ENCODE peak calls at places on chromosomes 2 and 18, in eight cellular contexts. G is astrocyte; K is A549; Y is CD8-positive, alpha-beta memory T cell; X is prostate gland; T is adrenal gland; C is heart right ventricle; F is SJSA1. L is an unnamed sample. For H3K9me3, the result is how much of the 10 kb centered on the place peaks cover.

GRCh38 chr2:176105727-176106635 is 1.1 kb upstream of the HOXD11 start:
- DNase-seq in T (no peak), F (no peak), X (no peak), C (no peak), Y (no peak), K (no peak), G (no peak), L (no peak)

GRCh38 chr2:234191819-234192407 is 141.4 kb downstream of the SPP2 start:
- DNase-seq in X (no peak), F (no peak), C (no peak), Y (no peak), K (peak), G (peak), T (peak), L (no peak)

GRCh38 chr2:36369711-36370110 is 14.1 kb downstream of the CRIM1 start:
- DNase-seq in G (no peak), K (no peak), X (no peak), Y (no peak), C (no peak), T (no peak), F (no peak), L (no peak)

GRCh38 chr2:184154438-184154837 is 443.9 kb upstream of the ZNF804A start:
- DNase-seq in K (no peak), Y (no peak), F (no peak), G (peak), C (no peak), T (no peak), X (no peak), L (no peak)

GRCh38 chr2:209721497-209721896 is 50.1 kb upstream of the UNC80 start:
- DNase-seq in K (no peak), T (no peak), Y (no peak), F (no peak), X (no peak), G (peak), C (no peak), L (no peak)

GRCh38 chr2:44170337-44170736 is 1.7 kb downstream of the PPM1B start:
- DNase-seq in G (peak), X (peak), F (no peak), T (no peak), Y (no peak), K (no peak), C (no peak), L (no peak)

GRCh38 chr2:236745420-236746210 is 176.0 kb downstream of the ACKR3 start:
- DNase-seq in T (no peak), K (peak), C (no peak), G (peak), X (peak), F (peak), Y (no peak), L (no peak)

GRCh38 chr18:22047485-22047884 is 121.9 kb upstream of the GATA6 start:
- DNase-seq in Y (no peak), F (no peak), X (no peak), T (no peak), K (no peak), C (no peak), G (no peak), L (no peak)

GRCh38 chr2:138494265-138494966 is 7.2 kb upstream of the SPOPL start:
- DNase-seq in Y (no peak), T (no peak), X (no peak), C (no peak), F (no peak), K (no peak), G (no peak), L (no peak)

GRCh38 chr2:103435010-103435409 is 673.2 kb downstream of the TMEM182 start:
- DNase-seq in F (no peak), G (peak), T (no peak), K (no peak), Y (no peak), X (no peak), C (no peak), L (no peak)

GRCh38 chr2:237309011-237309410 is 105.0 kb downstream of the COL6A3 start:
- DNase-seq in Y (no peak), F (no peak), K (no peak), G (no peak), C (no peak), X (no peak), T (no peak), L (no peak)

GRCh38 chr18:70826571-70826970 is 537.7 kb downstream of the SOCS6 start:
- DNase-seq in K (no peak), T (no peak), C (no peak), Y (no peak), G (no peak), F (no peak), X (no peak), L (no peak)

GRCh38 chr18:70827632-70828031 is 538.8 kb downstream of the SOCS6 start:
- DNase-seq in Y (no peak), C (no peak), T (no peak), K (no peak), X (no peak), G (no peak), F (no peak), L (no peak)

GRCh38 chr18:70822167-70822566 is 533.3 kb downstream of the SOCS6 start:
- DNase-seq in G (no peak), T (no peak), F (no peak), K (no peak), C (no peak), X (no peak), Y (no peak), L (no peak)
- H3K9me3 ChIP-seq in G (under half), T (under half), F (under half), K (under half), C (under half), X (under half), Y (under half), L (under half)

GRCh38 chr2:108837198-108837597 is 50.6 kb downstream of the CCDC138 start:
- DNase-seq in C (no peak), F (no peak), T (no peak), X (no peak), G (no peak), K (no peak), Y (no peak), L (no peak)
- H3K9me3 ChIP-seq in C (under half), F (under half), T (under half), X (under half), G (under half), K (under half), Y (under half), L (under half)

GRCh38 chr2:67579791-67580190 is 182.7 kb downstream of the ETAA1 start:
- DNase-seq in T (no peak), G (no peak), K (no peak), C (no peak), F (no peak), Y (no peak), X (no peak), L (no peak)

GRCh38 chr2:67579207-67579606 is 182.1 kb downstream of the ETAA1 start:
- DNase-seq in K (no peak), Y (no peak), T (no peak), X (no peak), C (no peak), F (no peak), G (peak), L (no peak)

GRCh38 chr2:67585400-67585799 is 188.3 kb downstream of the ETAA1 start:
- DNase-seq in F (no peak), Y (no peak), X (no peak), K (no peak), T (no peak), G (no peak), C (no peak), L (no peak)

GRCh38 chr2:67581751-67582150 is 184.6 kb downstream of the ETAA1 start:
- DNase-seq in F (no peak), T (no peak), G (no peak), Y (no peak), X (no peak), C (no peak), K (no peak), L (no peak)

DNA sequence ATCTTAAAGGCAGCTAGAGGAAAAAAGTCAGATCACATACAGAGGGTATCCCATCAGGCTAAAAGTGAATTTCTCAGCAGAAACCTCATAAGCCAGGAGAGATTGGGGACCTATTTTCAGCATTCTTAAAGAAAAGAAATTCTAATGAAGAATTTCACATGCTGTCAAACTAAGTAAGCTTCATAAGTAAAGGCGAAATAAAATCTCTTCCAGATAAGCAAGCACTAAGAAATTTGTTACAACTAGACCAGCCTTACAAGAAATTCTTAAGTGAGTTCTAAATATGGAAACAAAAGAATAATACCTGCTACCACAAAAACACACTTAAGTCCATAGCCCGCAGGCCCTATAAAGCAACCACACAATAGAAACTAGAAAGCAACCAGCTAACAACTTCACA is 186.1 kb downstream of the ETAA1 start:
- DNase-seq in F (no peak), K (no peak), G (no peak), Y (no peak), X (no peak), T (no peak), C (no peak), L (no peak)
- H3K9me3 ChIP-seq in F (under half), K (half or more), G (under half), Y (under half), X (under half), T (under half), C (under half), L (under half)

GRCh38 chr2:2940702-2941655 is 436.6 kb downstream of the EIPR1 start:
- DNase-seq in X (no peak), T (no peak), G (no peak), F (no peak), C (no peak), Y (no peak), K (no peak), L (no peak)

GRCh38 chr2:2938481-2938880 is 439.1 kb downstream of the EIPR1 start:
- DNase-seq in G (no peak), T (no peak), F (no peak), C (no peak), Y (no peak), X (no peak), K (no peak), L (no peak)

GRCh38 chr2:2939078-2939795 is 438.4 kb downstream of the EIPR1 start:
- DNase-seq in Y (no peak), C (no peak), G (no peak), F (no peak), X (no peak), T (no peak), K (no peak), L (no peak)

GRCh38 chr2:2942225-2942624 is 435.4 kb downstream of the EIPR1 start:
- DNase-seq in T (no peak), K (no peak), X (no peak), Y (no peak), G (no peak), C (no peak), F (no peak), L (no peak)

GRCh38 chr2:2940061-2940460 is 437.6 kb downstream of the EIPR1 start:
- DNase-seq in C (no peak), T (no peak), X (no peak), F (no peak), G (no peak), K (no peak), Y (no peak), L (no peak)
- H3K9me3 ChIP-seq in C (under half), T (under half), X (under half), F (under half), G (under half), K (under half), Y (under half), L (under half)

DNA sequence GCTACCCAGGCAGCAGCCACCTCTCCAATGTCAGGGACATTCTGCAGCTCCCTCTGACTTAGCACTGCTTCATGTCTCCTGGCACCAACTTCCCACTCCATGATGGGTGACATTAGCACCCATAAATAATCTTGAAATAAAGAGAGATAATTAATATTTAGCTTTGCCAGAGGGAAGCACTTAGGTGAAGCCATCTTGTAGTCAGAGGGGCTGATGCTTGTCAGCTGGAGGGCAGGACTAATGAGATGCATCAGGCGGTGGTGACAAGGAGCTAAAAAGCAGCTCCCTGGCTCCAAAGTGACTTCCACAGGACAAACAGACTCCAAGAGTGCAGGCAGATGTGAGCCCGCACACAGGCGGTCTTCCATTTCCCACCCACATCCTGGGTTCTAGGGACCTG is 153.0 kb upstream of the ID2 start:
- DNase-seq in C (no peak), Y (no peak), F (no peak), T (no peak), G (no peak), K (no peak), X (no peak), L (no peak)
- H3K9me3 ChIP-seq in C (under half), Y (under half), F (under half), T (under half), G (under half), K (under half), X (under half), L (under half)

DNA sequence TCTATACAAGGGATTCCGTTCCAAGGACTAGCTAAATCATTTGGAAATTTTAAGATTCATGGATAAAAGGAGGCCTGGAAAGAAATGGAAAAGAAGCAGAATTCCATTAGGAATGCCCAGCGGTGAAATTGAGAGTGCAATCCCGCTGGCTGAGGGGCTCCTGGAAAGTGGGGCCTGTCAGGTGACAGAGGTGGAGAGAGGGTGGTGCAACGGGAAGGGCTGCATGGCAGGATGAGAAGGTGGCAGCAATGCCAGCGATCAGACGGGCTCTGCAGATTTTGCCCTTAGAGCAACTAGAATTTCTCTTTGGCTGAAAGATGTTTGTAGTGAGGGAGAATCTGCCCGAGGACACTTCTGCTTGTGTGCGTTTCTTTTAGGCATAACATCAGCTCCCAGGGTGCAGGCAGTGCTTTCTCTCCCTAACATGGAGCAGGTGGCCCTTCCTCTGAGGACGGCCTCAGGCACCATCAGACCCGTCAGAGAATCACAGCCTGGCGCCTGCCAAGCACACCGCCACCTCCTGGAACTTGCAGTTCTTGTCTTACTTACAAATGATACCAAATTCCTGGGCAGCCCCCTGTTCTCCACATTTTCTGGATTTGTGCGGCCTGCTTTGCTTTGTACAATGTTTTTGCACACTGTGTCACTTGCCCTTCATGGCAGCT is 261.6 kb downstream of the NDUFA10 start:
- DNase-seq in K (no peak), C (no peak), Y (no peak), T (no peak), X (no peak), G (no peak), F (peak), L (no peak)
- H3K9me3 ChIP-seq in K (under half), C (under half), Y (under half), T (under half), X (under half), G (under half), F (under half), L (under half)

DNA sequence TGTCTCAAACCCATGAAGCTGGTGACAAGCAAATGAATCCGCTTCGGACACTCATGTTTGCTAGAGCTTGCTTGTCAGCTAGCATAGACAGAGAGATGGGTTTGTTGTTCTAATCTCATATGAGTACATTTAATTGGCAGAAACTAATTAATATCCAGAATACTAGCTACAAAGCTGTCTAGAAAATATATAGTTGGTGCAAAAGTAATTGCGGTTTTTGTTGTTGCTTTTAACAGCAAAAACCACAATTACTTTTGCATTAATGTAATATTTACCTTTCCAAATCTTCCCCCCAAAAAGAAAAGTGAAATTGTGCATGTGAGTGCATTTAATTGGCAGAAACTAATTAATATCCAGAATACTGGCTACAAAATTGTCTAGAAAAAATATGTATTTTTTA is 1115.2 kb downstream of the TDRD15 start:
- DNase-seq in Y (no peak), C (no peak), G (no peak), K (no peak), X (no peak), F (no peak), T (no peak), L (no peak)
- H3K9me3 ChIP-seq in Y (under half), C (under half), G (under half), K (under half), X (under half), F (under half), T (under half), L (under half)

GRCh38 chr2:6845903-6846302 is 19.8 kb downstream of the CMPK2 start:
- DNase-seq in T (no peak), X (no peak), Y (no peak), K (no peak), G (no peak), F (no peak), C (no peak), L (no peak)

GRCh38 chr2:6841537-6842287 is 24.0 kb downstream of the CMPK2 start:
- DNase-seq in G (no peak), Y (no peak), X (no peak), T (no peak), C (no peak), F (no peak), K (no peak), L (no peak)

GRCh38 chr2:6846540-6846939 is 19.2 kb downstream of the CMPK2 start:
- DNase-seq in Y (no peak), T (no peak), G (no peak), C (no peak), K (no peak), X (no peak), F (no peak), L (no peak)

GRCh38 chr2:6846967-6847695 is 18.6 kb downstream of the CMPK2 start:
- DNase-seq in F (no peak), T (no peak), C (no peak), Y (no peak), K (no peak), G (no peak), X (no peak), L (no peak)

GRCh38 chr2:6845312-6845711 is 20.4 kb downstream of the CMPK2 start:
- DNase-seq in Y (no peak), F (no peak), G (peak), X (no peak), K (no peak), T (no peak), C (no peak), L (no peak)
- H3K9me3 ChIP-seq in Y (under half), F (under half), G (under half), X (under half), K (under half), T (half or more), C (under half), L (half or more)

DNA sequence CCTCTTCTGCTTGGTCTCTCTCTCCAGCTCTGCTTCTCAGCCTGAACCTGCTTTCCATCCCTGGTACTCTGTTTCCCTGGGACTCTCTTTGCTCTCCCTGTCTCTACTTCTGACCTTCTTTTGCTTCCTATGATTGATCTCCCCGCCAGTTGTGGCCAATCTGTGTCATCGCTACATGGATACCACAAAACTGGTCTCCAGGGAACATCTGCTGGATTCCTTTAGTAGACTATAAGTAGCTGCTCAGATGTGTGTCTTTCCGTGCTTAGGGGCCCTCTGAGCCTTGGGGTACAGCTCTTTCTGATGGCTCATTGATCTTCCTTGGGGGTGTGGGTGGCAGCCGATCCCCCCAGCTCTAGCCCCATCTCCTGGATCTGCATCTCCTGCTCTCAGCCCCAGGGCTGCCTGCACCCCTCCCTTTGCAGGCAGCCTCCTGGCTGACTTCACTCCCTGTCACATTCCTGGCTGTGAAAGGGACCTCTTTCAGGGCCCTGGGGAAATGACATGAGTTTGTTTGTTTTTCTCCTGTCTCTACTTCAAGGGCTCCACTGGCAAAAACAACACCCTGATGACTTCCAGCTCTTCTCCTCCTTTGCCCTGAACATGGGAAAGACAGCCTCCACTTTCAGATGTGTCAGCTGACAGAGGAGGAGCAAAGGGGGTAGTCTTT is 333.7 kb downstream of the CYP26B1 start:
- DNase-seq in C (no peak), T (no peak), K (no peak), G (no peak), Y (no peak), F (no peak), X (no peak), L (no peak)
- H3K9me3 ChIP-seq in C (under half), T (under half), K (under half), G (under half), Y (under half), F (under half), X (under half), L (under half)

L was measured in vagina.